ENCODE peak calls at places on chromosome 20, in five cellular contexts. M is cardiac fibroblast, N is RWPE1, U is heart right ventricle, L is fibroblast of mammary gland. R is an unnamed sample.

GRCh38 chr20:14838663-14839650 is 501.5 kb upstream of the FLRT3 start:
- DNase-seq in M (peak; percentile 4), N (no peak), U (no peak), L (peak; percentile 24), R (peak; percentile 25)

GRCh38 chr20:31872406-31872805 is 2.0 kb downstream of the TTLL9 start:
- DNase-seq in M (no peak), N (no peak), U (no peak), L (no peak), R (no peak)

GRCh38 chr20:57544838-57545564 is 15.9 kb upstream of the PCK1 start:
- DNase-seq in M (no peak), N (no peak), U (no peak), L (no peak), R (no peak)

GRCh38 chr20:20664795-20665194 is 47.6 kb downstream of the RALGAPA2 start:
- DNase-seq in M (peak; percentile 47), N (peak; percentile 27), U (no peak), L (peak; percentile 38), R (peak; percentile 51)

GRCh38 chr20:6142348-6142993 is 19.6 kb upstream of the FERMT1 start:
- DNase-seq in M (peak; percentile 74), N (peak; percentile 71), U (no peak), L (peak; percentile 67), R (peak; percentile 71)

GRCh38 chr20:22106308-22106938 is 401.0 kb downstream of the PAX1 start:
- DNase-seq in M (no peak), N (peak; percentile 3), U (no peak), L (peak; percentile 63), R (peak; percentile 3)

GRCh38 chr20:41192575-41192974 is 55.2 kb downstream of the PLCG1 start:
- DNase-seq in M (no peak), N (no peak), U (no peak), L (no peak), R (no peak)

GRCh38 chr20:48908661-48909316 is 12.7 kb upstream of the ARFGEF2 start:
- DNase-seq in M (no peak), N (no peak), U (no peak), L (no peak), R (no peak)

GRCh38 chr20:50464725-50465650 is 45.2 kb upstream of the PTPN1 start:
- DNase-seq in M (no peak), N (no peak), U (no peak), L (no peak), R (no peak)

GRCh38 chr20:2796011-2796660 is 4.3 kb downstream of the CPXM1 start:
- DNase-seq in M (no peak), N (no peak), U (no peak), L (no peak), R (no peak)

GRCh38 chr20:54208492-54209044 is 681 bp downstream of the PFDN4 start:
- DNase-seq in M (peak; percentile 40), N (peak; percentile 55), U (no peak), L (peak; percentile 68), R (peak; percentile 40)

GRCh38 chr20:24789877-24790276 is 159.2 kb upstream of the CST7 start:
- DNase-seq in M (no peak), N (no peak), U (no peak), L (no peak), R (no peak)

GRCh38 chr20:41649489-41649888 is 31.3 kb upstream of the CHD6 start:
- DNase-seq in M (no peak), N (no peak), U (no peak), L (no peak), R (no peak)

GRCh38 chr20:10633708-10634107 is 40.1 kb downstream of the JAG1 start:
- DNase-seq in M (no peak), N (no peak), U (no peak), L (no peak), R (no peak)

GRCh38 chr20:584375-585301 is 25.5 kb downstream of the TCF15 start:
- DNase-seq in M (no peak), N (no peak), U (no peak), L (peak; percentile 8), R (peak; percentile 26)

GRCh38 chr20:47713163-47713562 is 72.1 kb downstream of the SULF2 start:
- DNase-seq in M (no peak), N (no peak), U (no peak), L (no peak), R (no peak)

GRCh38 chr20:33948480-33948879 is 45.2 kb upstream of the RALY start:
- DNase-seq in M (no peak), N (no peak), U (no peak), L (no peak), R (no peak)

GRCh38 chr20:19918965-19919329 is 98.2 kb upstream of the NAA20 start:
- DNase-seq in M (no peak), N (no peak), U (no peak), L (no peak), R (no peak)

GRCh38 chr20:38091447-38092216 is 58.1 kb downstream of the RPRD1B start:
- DNase-seq in M (no peak), N (no peak), U (no peak), L (peak; percentile 15), R (no peak)

GRCh38 chr20:37574199-37574890 is 46.7 kb upstream of the BLCAP start:
- DNase-seq in M (no peak), N (no peak), U (no peak), L (peak; percentile 19), R (no peak)

GRCh38 chr20:3997446-3997845 is 17.9 kb downstream of the RNF24 start:
- DNase-seq in M (no peak), N (no peak), U (no peak), L (no peak), R (no peak)

DNA sequence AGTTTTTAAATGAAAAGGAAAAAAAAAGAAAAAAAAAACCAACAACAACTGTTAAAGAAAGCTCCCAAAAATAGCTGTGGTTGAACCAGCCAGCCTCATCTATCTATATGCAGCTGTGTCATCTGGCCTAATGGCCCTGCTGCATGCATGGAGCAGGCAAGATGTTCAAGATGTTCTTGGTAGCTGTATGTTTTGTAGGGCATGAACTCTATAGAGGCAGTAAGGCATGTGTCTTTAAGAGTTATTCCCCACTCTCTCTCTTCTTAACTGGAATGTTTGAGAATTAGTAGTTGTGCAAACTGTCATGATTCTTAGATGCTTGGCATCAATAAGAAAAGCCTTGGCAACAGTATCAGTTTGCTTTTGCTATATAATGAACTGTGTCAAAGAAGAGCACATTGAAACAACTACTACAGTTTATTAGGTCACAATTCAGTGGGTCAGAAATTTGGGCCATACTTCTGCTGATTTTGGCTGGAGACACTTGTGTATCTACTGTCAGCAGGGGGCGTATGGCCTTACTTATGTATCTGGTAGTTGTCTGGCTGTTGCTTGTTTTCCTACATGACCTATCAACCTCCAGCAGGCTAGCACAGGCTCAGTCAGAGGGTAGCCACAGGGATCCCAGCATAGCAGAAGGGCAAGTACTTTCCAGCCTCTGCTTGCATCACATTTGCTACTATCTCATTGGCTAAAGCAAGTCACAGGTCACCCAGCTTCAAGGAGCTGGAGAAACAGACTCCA is 56.1 kb upstream of the LAMP5 start:
- DNase-seq in M (peak; percentile 5), N (no peak), U (no peak), L (peak; percentile 61), R (peak; percentile 64)
- TF ChIP-seq CTCF in M (peak; percentile 21), N (no peak), U (no peak), L (peak; percentile 46), R (no peak)

GRCh38 chr20:53157443-53158408 is 185.6 kb downstream of the TSHZ2 start:
- DNase-seq in M (peak; percentile 56), N (peak; percentile 18), U (peak; percentile 23), L (peak; percentile 61), R (peak; percentile 54)
- TF ChIP-seq CTCF in M (peak; percentile 39), N (peak; percentile 35), U (peak; percentile 30), L (peak; percentile 66), R (peak; percentile 51)

GRCh38 chr20:52060794-52061714 is 130.5 kb downstream of the ZFP64 start:
- DNase-seq in M (peak; percentile 60), N (peak; percentile 33), U (no peak), L (peak; percentile 22), R (peak; percentile 33)
- TF ChIP-seq CTCF in M (peak; percentile 43), N (peak; percentile 57), U (peak; percentile 34), L (peak; percentile 8), R (peak; percentile 32)

GRCh38 chr20:7935027-7935551 is 5.2 kb downstream of the HAO1 start:
- DNase-seq in M (no peak), N (no peak), U (no peak), L (no peak), R (no peak)
- TF ChIP-seq CTCF in M (no peak), N (no peak), U (no peak), L (no peak), R (no peak)

GRCh38 chr20:9442858-9443257 is 71.5 kb upstream of the LAMP5 start:
- DNase-seq in M (no peak), N (no peak), U (no peak), L (peak; percentile 21), R (no peak)

GRCh38 chr20:9441948-9442347 is 72.4 kb upstream of the LAMP5 start:
- DNase-seq in M (no peak), N (no peak), U (no peak), L (no peak), R (no peak)

GRCh38 chr20:9439806-9440205 is 74.6 kb upstream of the LAMP5 start:
- DNase-seq in M (no peak), N (no peak), U (no peak), L (no peak), R (no peak)

GRCh38 chr20:9444921-9445320 is 69.5 kb upstream of the LAMP5 start:
- DNase-seq in M (no peak), N (no peak), U (no peak), L (no peak), R (no peak)

GRCh38 chr20:9440891-9441290 is 73.5 kb upstream of the LAMP5 start:
- DNase-seq in M (no peak), N (no peak), U (no peak), L (no peak), R (no peak)
- TF ChIP-seq CTCF in M (no peak), N (no peak), U (no peak), L (no peak), R (no peak)

DNA sequence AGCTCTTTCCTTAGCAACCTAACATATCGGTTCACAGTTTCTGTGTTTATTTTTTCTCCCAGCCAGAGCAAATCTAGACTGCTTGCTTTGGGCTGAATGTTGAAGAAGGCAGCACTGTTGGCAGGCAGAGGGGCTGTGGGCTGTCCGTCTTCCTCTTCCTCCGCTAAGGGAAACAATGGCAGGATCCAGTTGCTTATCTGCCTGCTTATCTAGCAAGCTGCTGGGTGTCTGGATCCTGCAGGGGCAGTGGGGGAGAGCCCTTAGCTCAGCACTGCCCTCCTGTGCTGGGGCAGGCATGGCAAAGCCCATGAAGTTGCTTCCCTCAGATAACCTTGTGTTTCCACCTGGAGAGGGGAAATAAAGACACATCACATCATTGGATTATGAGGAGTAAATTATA is 92.7 kb upstream of the CD93 start:
- DNase-seq in M (peak; percentile 51), N (no peak), U (peak; percentile 41), L (no peak), R (no peak)
- TF ChIP-seq CTCF in M (no peak), N (no peak), U (peak; percentile 44), L (no peak), R (no peak)

GRCh38 chr20:17648782-17649730 is 33.0 kb downstream of the RRBP1 start:
- DNase-seq in M (no peak), N (peak; percentile 37), U (peak; percentile 44), L (no peak), R (no peak)
- TF ChIP-seq CTCF in M (peak; percentile 38), N (no peak), U (peak; percentile 33), L (peak; percentile 19), R (peak; percentile 26)

R was measured in MCF 10A.